ENCODE peak calls at places on chromosomes 4 and X, in five cellular contexts. One of them, this sample, is unnamed.
A peak's percentile ranks its signal among the peaks of the same experiment; 100 is the strongest.

GRCh38 chrX:70016513-70016912 is 33.2 kb downstream of the AWAT2 start:
- DNase-seq in left lung: no peak
- DNase-seq in astrocyte of the spinal cord: no peak
- DNase-seq in cardiac fibroblast: no peak
- DNase-seq in BE2C: no peak
- DNase-seq in this sample: no peak

GRCh38 chrX:10117864-10118377 is 38.9 kb upstream of the CLCN4 start:
- DNase-seq in BE2C: no peak
- DNase-seq in astrocyte of the spinal cord: no peak
- DNase-seq in left lung: no peak
- DNase-seq in cardiac fibroblast: no peak
- DNase-seq in this sample: no peak

GRCh38 chrX:24918715-24919114 is 97.0 kb downstream of the ARX start:
- DNase-seq in left lung: no peak
- DNase-seq in cardiac fibroblast: no peak
- DNase-seq in BE2C: no peak
- DNase-seq in astrocyte of the spinal cord: no peak
- DNase-seq in this sample: no peak

GRCh38 chr4:1232661-1233621 is 16.0 kb downstream of the CTBP1 start:
- DNase-seq in left lung: peak; percentile 71
- DNase-seq in astrocyte of the spinal cord: peak; percentile 71
- DNase-seq in cardiac fibroblast: peak; percentile 42
- DNase-seq in BE2C: no peak
- DNase-seq in this sample: no peak

GRCh38 chr4:71290074-71290473 is 48.7 kb upstream of the SLC4A4 start:
- DNase-seq in astrocyte of the spinal cord: peak; percentile 63
- DNase-seq in BE2C: no peak
- DNase-seq in cardiac fibroblast: peak; percentile 82
- DNase-seq in left lung: no peak
- DNase-seq in this sample: no peak

GRCh38 chr4:172785623-172786022 is 383.0 kb upstream of the GALNT7 start:
- DNase-seq in BE2C: no peak
- DNase-seq in astrocyte of the spinal cord: no peak
- DNase-seq in left lung: no peak
- DNase-seq in cardiac fibroblast: no peak
- DNase-seq in this sample: no peak

GRCh38 chr4:186819357-186820086 is 95.9 kb upstream of the FAT1 start:
- DNase-seq in BE2C: no peak
- DNase-seq in cardiac fibroblast: no peak
- DNase-seq in astrocyte of the spinal cord: no peak
- DNase-seq in left lung: no peak
- DNase-seq in this sample: no peak

GRCh38 chr4:23036921-23037495 is 344.3 kb downstream of the GBA3 start:
- DNase-seq in left lung: no peak
- DNase-seq in cardiac fibroblast: no peak
- DNase-seq in astrocyte of the spinal cord: no peak
- DNase-seq in BE2C: no peak
- DNase-seq in this sample: no peak

GRCh38 chr4:4502694-4503311 is 39.0 kb downstream of the STX18 start:
- DNase-seq in left lung: no peak
- DNase-seq in cardiac fibroblast: peak; percentile 69
- DNase-seq in astrocyte of the spinal cord: peak; percentile 80
- DNase-seq in BE2C: no peak
- DNase-seq in this sample: no peak

GRCh38 chrX:140608111-140608510 is 101.4 kb upstream of the LINC00632 start:
- DNase-seq in cardiac fibroblast: no peak
- DNase-seq in astrocyte of the spinal cord: no peak
- DNase-seq in left lung: no peak
- DNase-seq in BE2C: no peak
- DNase-seq in this sample: no peak

GRCh38 chrX:125791781-125792180 is 374.3 kb downstream of the DCAF12L2 start:
- DNase-seq in left lung: no peak
- DNase-seq in cardiac fibroblast: no peak
- DNase-seq in astrocyte of the spinal cord: no peak
- DNase-seq in BE2C: no peak
- DNase-seq in this sample: no peak

GRCh38 chr4:73772353-73772752 is 32.0 kb downstream of the CXCL8 start:
- DNase-seq in astrocyte of the spinal cord: no peak
- DNase-seq in BE2C: no peak
- DNase-seq in cardiac fibroblast: no peak
- DNase-seq in left lung: no peak
- DNase-seq in this sample: no peak

GRCh38 chr4:53601251-53601764 is 10.0 kb upstream of the LNX1 start:
- DNase-seq in astrocyte of the spinal cord: no peak
- DNase-seq in cardiac fibroblast: peak; percentile 33
- DNase-seq in left lung: no peak
- DNase-seq in BE2C: peak; percentile 96
- DNase-seq in this sample: no peak

GRCh38 chr4:141347738-141348524 is 127.2 kb downstream of the ZNF330 start:
- DNase-seq in astrocyte of the spinal cord: no peak
- DNase-seq in cardiac fibroblast: peak; percentile 87
- DNase-seq in left lung: no peak
- DNase-seq in BE2C: no peak
- DNase-seq in this sample: no peak

DNA sequence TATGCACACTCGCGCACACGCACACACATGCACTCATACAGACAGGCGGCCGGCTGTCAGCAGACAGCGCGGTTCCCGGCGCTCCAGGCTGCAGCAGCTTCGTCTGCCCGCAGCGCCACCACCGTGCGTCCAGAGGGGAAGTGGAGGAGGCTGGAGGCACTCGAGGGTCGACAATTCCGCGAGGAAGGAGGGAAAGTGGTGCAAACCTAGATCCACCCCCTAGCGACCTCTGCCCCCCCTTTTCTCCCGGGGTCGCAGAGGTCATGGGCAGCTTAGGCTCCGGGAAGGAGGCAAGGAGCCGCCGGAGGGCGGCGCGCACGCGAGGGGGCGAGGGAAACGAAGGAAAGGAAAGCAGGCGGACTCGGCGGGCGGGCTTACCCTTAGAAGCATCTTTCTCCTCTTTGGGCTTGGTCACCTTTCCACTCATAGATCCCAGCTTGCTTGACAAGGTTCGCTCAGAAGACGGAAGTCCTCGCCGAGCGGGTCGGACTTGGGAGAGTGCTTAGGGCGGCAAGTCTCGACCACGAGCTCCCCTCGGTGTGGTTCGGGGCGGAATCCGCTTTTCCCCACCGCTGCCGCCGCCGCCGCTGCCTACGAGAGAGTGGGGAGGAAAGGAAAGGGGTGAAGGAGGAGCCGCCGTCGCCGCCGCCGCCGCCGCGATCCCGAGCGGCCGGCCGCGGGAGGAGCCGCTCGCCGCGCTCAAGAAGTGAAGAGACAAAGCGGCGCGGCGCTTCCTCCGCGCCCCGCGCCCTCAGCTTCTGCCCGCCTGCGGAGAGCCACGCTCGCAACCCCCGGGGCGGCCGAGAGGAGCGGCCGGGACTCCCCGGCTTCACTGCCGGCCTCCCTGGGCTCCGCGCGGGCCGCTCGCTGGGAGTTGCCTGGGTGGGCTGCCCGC is 326.6 kb upstream of the F9 start:
- DNase-seq in cardiac fibroblast: no peak
- DNase-seq in left lung: peak; percentile 84
- DNase-seq in astrocyte of the spinal cord: no peak
- DNase-seq in BE2C: no peak
- DNase-seq in this sample: no peak
- TF ChIP-seq CTCF in cardiac fibroblast: no peak
- TF ChIP-seq CTCF in left lung: no peak
- TF ChIP-seq CTCF in astrocyte of the spinal cord: peak; percentile 19
- TF ChIP-seq CTCF in BE2C: no peak
- TF ChIP-seq CTCF in this sample: no peak

GRCh38 chrX:46649421-46650260 is 76.1 kb downstream of the CHST7 start:
- DNase-seq in astrocyte of the spinal cord: peak; percentile 59
- DNase-seq in cardiac fibroblast: peak; percentile 53
- DNase-seq in BE2C: peak; percentile 38
- DNase-seq in left lung: no peak
- DNase-seq in this sample: no peak

GRCh38 chrX:46648660-46649059 is 75.1 kb downstream of the CHST7 start:
- DNase-seq in astrocyte of the spinal cord: no peak
- DNase-seq in BE2C: no peak
- DNase-seq in cardiac fibroblast: no peak
- DNase-seq in left lung: no peak
- DNase-seq in this sample: no peak

DNA sequence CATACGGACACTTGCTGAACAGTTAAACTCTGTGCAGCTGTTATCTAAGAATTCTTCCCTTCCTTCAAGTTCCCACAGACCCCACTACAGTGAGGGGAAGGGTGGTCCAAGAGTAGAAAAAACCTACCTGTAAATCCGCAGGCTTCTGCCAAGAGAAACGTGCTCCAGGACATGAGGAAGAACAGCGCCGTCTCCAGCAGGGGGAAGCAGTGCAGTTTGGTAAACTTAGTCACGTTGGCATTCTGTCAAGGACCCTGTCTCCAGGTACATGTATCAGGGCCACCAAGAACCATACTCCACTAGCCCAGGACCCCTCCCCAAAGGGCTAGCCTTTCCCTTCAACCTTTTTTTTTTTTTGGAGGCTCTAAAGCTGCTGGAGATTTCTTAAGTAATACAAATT is 79.9 kb downstream of the CHST7 start:
- DNase-seq in cardiac fibroblast: no peak
- DNase-seq in left lung: no peak
- DNase-seq in astrocyte of the spinal cord: no peak
- DNase-seq in BE2C: peak; percentile 37
- DNase-seq in this sample: no peak
- TF ChIP-seq CTCF in cardiac fibroblast: peak; percentile 31
- TF ChIP-seq CTCF in left lung: peak; percentile 12
- TF ChIP-seq CTCF in astrocyte of the spinal cord: peak; percentile 41
- TF ChIP-seq CTCF in BE2C: peak; percentile 52
- TF ChIP-seq CTCF in this sample: no peak

GRCh38 chrX:87582453-87582852 is 64.9 kb downstream of the KLHL4 start:
- DNase-seq in left lung: no peak
- DNase-seq in cardiac fibroblast: peak; percentile 8
- DNase-seq in astrocyte of the spinal cord: no peak
- DNase-seq in BE2C: no peak
- DNase-seq in this sample: no peak

GRCh38 chrX:87578978-87579377 is 61.4 kb downstream of the KLHL4 start:
- DNase-seq in astrocyte of the spinal cord: no peak
- DNase-seq in BE2C: no peak
- DNase-seq in left lung: no peak
- DNase-seq in cardiac fibroblast: peak; percentile 26
- DNase-seq in this sample: no peak

GRCh38 chrX:87580862-87581261 is 63.3 kb downstream of the KLHL4 start:
- DNase-seq in cardiac fibroblast: no peak
- DNase-seq in left lung: no peak
- DNase-seq in astrocyte of the spinal cord: no peak
- DNase-seq in BE2C: no peak
- DNase-seq in this sample: no peak

DNA sequence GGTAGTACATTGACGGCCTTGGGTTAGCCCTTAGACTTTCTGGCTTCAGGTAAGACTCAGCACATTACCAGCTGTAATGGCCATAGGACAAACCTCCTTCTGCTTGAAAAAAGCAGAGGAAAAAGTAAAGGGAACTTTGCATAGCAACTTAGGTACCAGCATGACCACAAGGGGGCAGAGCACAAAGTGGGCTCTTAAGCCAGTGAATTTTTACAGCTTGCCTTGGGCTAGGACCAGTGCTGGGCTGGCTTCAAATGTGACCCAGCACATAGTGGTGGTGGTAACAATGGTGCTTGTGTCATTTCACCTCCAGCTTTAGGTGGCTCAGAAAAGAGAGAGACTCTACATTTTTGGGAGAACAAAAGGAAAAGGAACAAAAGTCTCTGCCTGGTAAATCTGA is 66.1 kb downstream of the KLHL4 start:
- DNase-seq in left lung: no peak
- DNase-seq in astrocyte of the spinal cord: no peak
- DNase-seq in BE2C: peak; percentile 4
- DNase-seq in cardiac fibroblast: peak; percentile 44
- DNase-seq in this sample: no peak
- TF ChIP-seq CTCF in left lung: peak; percentile 39
- TF ChIP-seq CTCF in astrocyte of the spinal cord: peak; percentile 51
- TF ChIP-seq CTCF in BE2C: peak; percentile 14
- TF ChIP-seq CTCF in cardiac fibroblast: peak; percentile 38
- TF ChIP-seq CTCF in this sample: no peak

GRCh38 chr4:48275247-48275646 is 5.6 kb upstream of the TEC start:
- DNase-seq in BE2C: no peak
- DNase-seq in astrocyte of the spinal cord: no peak
- DNase-seq in left lung: no peak
- DNase-seq in cardiac fibroblast: peak; percentile 25
- DNase-seq in this sample: no peak
- TF ChIP-seq CTCF in BE2C: peak; percentile 72
- TF ChIP-seq CTCF in astrocyte of the spinal cord: peak; percentile 79
- TF ChIP-seq CTCF in left lung: peak; percentile 35
- TF ChIP-seq CTCF in cardiac fibroblast: peak; percentile 41
- TF ChIP-seq CTCF in this sample: no peak

GRCh38 chrX:150363561-150364346 is 637 bp downstream of the MAMLD1 start:
- DNase-seq in left lung: peak; percentile 73
- DNase-seq in BE2C: no peak
- DNase-seq in astrocyte of the spinal cord: peak; percentile 32
- DNase-seq in cardiac fibroblast: peak; percentile 49
- DNase-seq in this sample: peak; percentile 26

GRCh38 chrX:150366951-150367545 is 3.9 kb downstream of the MAMLD1 start:
- DNase-seq in BE2C: no peak
- DNase-seq in left lung: no peak
- DNase-seq in astrocyte of the spinal cord: peak; percentile 35
- DNase-seq in cardiac fibroblast: peak; percentile 66
- DNase-seq in this sample: no peak

GRCh38 chrX:150365051-150365952 is 2.2 kb downstream of the MAMLD1 start:
- DNase-seq in BE2C: peak; percentile 48
- DNase-seq in left lung: peak; percentile 84
- DNase-seq in cardiac fibroblast: peak; percentile 66
- DNase-seq in astrocyte of the spinal cord: peak; percentile 56
- DNase-seq in this sample: peak; percentile 23

GRCh38 chrX:150364347-150365050 is 1.4 kb downstream of the MAMLD1 start:
- DNase-seq in astrocyte of the spinal cord: peak; percentile 1
- DNase-seq in left lung: peak; percentile 61
- DNase-seq in BE2C: no peak
- DNase-seq in cardiac fibroblast: no peak
- DNase-seq in this sample: peak; percentile 50

DNA sequence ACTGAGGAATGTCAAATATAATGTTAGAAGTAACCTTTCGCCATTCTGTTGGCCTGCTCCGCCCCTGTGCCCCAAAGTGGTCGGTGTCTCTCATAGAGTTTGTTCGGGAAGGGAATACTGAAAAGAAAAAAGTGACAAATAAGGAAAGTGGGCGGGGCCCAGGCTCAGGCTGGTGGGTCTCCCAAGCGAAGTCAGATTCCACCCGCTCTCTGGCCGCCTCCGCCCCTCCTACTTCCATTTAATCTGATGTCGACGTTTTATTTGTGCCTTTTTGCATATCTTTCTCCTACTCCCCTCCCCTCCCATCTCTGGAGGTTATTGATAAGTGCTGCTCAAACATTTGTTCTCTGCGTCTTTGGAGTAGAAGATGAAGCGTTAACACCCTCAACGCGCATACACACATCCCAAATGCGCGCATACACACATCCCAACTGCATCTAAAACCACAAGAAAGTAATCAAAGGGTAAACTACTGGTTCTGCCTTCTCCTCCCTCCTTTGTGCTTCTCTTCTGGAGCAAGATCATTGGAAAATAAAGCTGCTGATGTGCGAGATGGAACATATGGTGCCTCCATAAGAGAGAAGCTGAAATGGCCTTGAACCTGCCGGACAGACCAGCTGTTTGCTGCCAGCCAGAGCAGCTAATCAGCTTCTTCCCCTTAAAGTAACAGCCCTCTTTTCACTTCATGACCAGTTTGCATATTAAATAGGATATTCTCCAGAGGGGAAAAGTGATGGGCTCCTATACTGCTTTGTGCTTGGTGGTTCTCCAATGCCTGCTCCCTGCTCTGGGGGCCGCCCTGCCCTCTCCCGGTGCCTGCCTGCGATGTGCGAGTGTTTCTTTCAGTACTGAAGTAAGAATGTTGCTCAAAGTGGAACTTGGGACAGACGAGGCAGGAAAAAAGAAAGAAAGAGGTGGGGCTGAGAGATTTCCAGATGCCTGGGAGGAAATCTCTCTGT is 3.1 kb downstream of the MAMLD1 start:
- DNase-seq in left lung: peak; percentile 53
- DNase-seq in cardiac fibroblast: peak; percentile 43
- DNase-seq in BE2C: no peak
- DNase-seq in astrocyte of the spinal cord: peak; percentile 61
- DNase-seq in this sample: no peak
- TF ChIP-seq CTCF in left lung: no peak
- TF ChIP-seq CTCF in cardiac fibroblast: peak; percentile 22
- TF ChIP-seq CTCF in BE2C: no peak
- TF ChIP-seq CTCF in astrocyte of the spinal cord: peak; percentile 36
- TF ChIP-seq CTCF in this sample: no peak